ENCODE peak calls at places on chromosomes 1 and 21, in six cellular contexts. D is NCI-H2029 treated with DMSO at 0.1 percent for 48 hours; N is GM10248; A is activated CD4-positive, CD25-positive, alpha-beta regulatory T cell; U is naive thymus-derived CD8-positive, alpha-beta T cell; Z is HCT116. T is an unnamed sample.

GRCh38 chr1:51359860-51360259 is 29.5 kb upstream of the TTC39A start:
- DNase-seq in D (no peak), N (no peak), A (no peak), U (no peak), Z (no peak), T (no peak)

GRCh38 chr1:46131727-46132528 is 501 bp downstream of the PIK3R3 start:
- DNase-seq in D (peak), N (no peak), A (no peak), U (peak), Z (no peak), T (no peak)

GRCh38 chr1:161706116-161706482 is 930 bp upstream of the FCRLA start:
- DNase-seq in D (no peak), N (no peak), A (no peak), U (no peak), Z (no peak), T (no peak)

GRCh38 chr1:30955448-30956015 is 47.0 kb upstream of the SDC3 start:
- DNase-seq in D (no peak), N (no peak), A (no peak), U (no peak), Z (no peak), T (no peak)

GRCh38 chr1:40450491-40451237 is 388 bp downstream of the ZFP69B start:
- DNase-seq in D (peak), N (peak), A (peak), U (peak), Z (no peak), T (peak)

GRCh38 chr1:214966366-214966765 is 116.2 kb upstream of the KCNK2 start:
- DNase-seq in D (no peak), N (no peak), A (no peak), U (no peak), Z (no peak), T (no peak)

GRCh38 chr1:6603424-6603850 is 768 bp upstream of the KLHL21 start:
- DNase-seq in D (no peak), N (peak), A (peak), U (peak), Z (no peak), T (peak)

GRCh38 chr21:33267250-33267649 is 1.1 kb downstream of the IL10RB start:
- DNase-seq in D (no peak), N (no peak), A (no peak), U (no peak), Z (no peak), T (no peak)

GRCh38 chr1:78493456-78493855 is 2.7 kb downstream of the PTGFR start:
- DNase-seq in D (no peak), N (no peak), A (no peak), U (no peak), Z (no peak), T (no peak)